ENCODE peak calls at places on chromosomes 16 and 17, in five cellular contexts. K is esophagus squamous epithelium, P is Calu3, U is bronchial epithelial cell, C is GM12878. I is an unnamed sample.

GRCh38 chr16:3957344-3957980 is 76.9 kb upstream of the CREBBP start:
- DNase-seq in K (no peak), C (no peak), U (no peak), P (no peak), I (no peak)

GRCh38 chr17:62627219-62627903 is at the start of gene MRC2:
- DNase-seq in U (peak), C (no peak), K (no peak), P (peak), I (no peak)

GRCh38 chr17:76791053-76791980 is 53.4 kb downstream of the MFSD11 start:
- DNase-seq in P (peak), C (peak), U (peak), K (no peak), I (no peak)

GRCh38 chr16:55116165-55116894 is 185.7 kb downstream of the IRX5 start:
- DNase-seq in U (peak), C (no peak), P (no peak), K (no peak), I (no peak)

GRCh38 chr17:50123649-50124349 is 6.2 kb downstream of the SAMD14 start:
- DNase-seq in U (no peak), P (no peak), C (no peak), K (no peak), I (no peak)

GRCh38 chr17:7258731-7259554 is 3.3 kb downstream of the CLDN7 start:
- DNase-seq in C (no peak), P (no peak), K (no peak), U (peak), I (no peak)

GRCh38 chr17:3474212-3474611 is 1.6 kb upstream of the ASPA start:
- DNase-seq in K (no peak), U (peak), C (no peak), P (no peak), I (no peak)

GRCh38 chr17:16419929-16420271 is 4.5 kb downstream of the TRPV2 start:
- DNase-seq in P (peak), U (peak), K (no peak), C (no peak), I (no peak)

GRCh38 chr17:39677581-39678339 is 9.5 kb downstream of the PNMT start:
- DNase-seq in K (no peak), U (no peak), C (no peak), P (peak), I (no peak)

GRCh38 chr16:31090540-31090939 is 1.8 kb upstream of the PRSS53 start:
- DNase-seq in C (no peak), P (no peak), K (no peak), U (peak), I (no peak)

GRCh38 chr16:89722392-89723278 is 1.3 kb downstream of the ZNF276 start:
- DNase-seq in P (peak), U (peak), C (no peak), K (peak), I (peak)

GRCh38 chr17:47821424-47822379 is at the start of gene OSBPL7:
- DNase-seq in U (peak), C (peak), P (peak), K (peak), I (peak)
- TF ChIP-seq CTCF in U (no peak), C (peak), P (no peak), K (no peak), I (peak)

GRCh38 chr16:396605-397004 is 394 bp upstream of the NME4 start:
- DNase-seq in U (peak), C (no peak), P (no peak), K (no peak), I (no peak)

GRCh38 chr16:396199-396598 is 800 bp upstream of the NME4 start:
- DNase-seq in U (no peak), C (no peak), K (no peak), P (no peak), I (no peak)

GRCh38 chr16:391885-392335 is 5.1 kb upstream of the NME4 start:
- DNase-seq in C (no peak), P (peak), U (peak), K (no peak), I (peak)

GRCh38 chr16:389317-389716 is 7.5 kb upstream of the PGAP6 start:
- DNase-seq in C (no peak), P (no peak), U (no peak), K (no peak), I (no peak)

GRCh38 chr16:392450-393027 is 4.5 kb upstream of the NME4 start:
- DNase-seq in K (no peak), U (no peak), C (no peak), P (no peak), I (no peak)
- TF ChIP-seq CTCF in K (no peak), U (no peak), C (no peak), P (no peak), I (no peak)

GRCh38 chr16:26598061-26598460 is 468.7 kb upstream of the C16orf82 start:
- DNase-seq in P (no peak), K (no peak), U (peak), C (no peak), I (no peak)
- TF ChIP-seq CTCF in P (no peak), K (no peak), U (no peak), C (no peak), I (no peak)

DNA sequence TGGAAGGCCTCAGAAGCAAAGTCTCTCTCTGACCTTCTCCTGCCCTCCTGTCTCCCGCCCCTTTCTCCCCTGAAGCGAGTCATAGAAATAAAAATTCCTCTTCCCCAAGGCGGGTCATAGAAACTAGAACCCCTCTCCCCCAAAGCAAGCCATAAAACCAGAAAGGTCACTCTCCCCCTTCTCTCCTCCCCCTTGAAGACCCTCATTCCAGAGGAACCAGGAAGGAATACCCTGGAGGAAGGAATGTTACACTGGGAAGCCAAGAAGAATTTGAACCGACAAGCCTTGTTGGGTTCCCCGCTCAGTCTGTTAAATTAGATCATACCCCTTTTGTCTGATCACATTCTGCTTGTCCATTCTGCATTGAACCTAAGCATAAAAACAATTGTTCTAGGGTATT is 2.7 kb upstream of the GJC1 start:
- DNase-seq in C (no peak), U (no peak), P (no peak), K (no peak), I (no peak)
- TF ChIP-seq CTCF in C (no peak), U (no peak), P (no peak), K (no peak), I (no peak)